ENCODE peak calls at places on chromosome 14, in nine cellular contexts. I, S, Y, C, F, U, Q, R and V are unnamed samples.

GRCh38 chr14:74963705-74964271 is 8.4 kb upstream of the PGF start:
- DNase-seq in I (no peak), S (no peak), Y (no peak), C (no peak), F (no peak), U (no peak), Q (no peak), R (no peak), V (peak)

GRCh38 chr14:31457665-31458659 is 656 bp upstream of the DTD2 start:
- DNase-seq in I (peak), S (no peak), Y (peak), C (no peak), F (no peak), U (no peak), Q (no peak), R (no peak), V (no peak)

GRCh38 chr14:68951051-68951797 is 27.9 kb downstream of the ACTN1 start:
- DNase-seq in I (peak), S (peak), Y (no peak), C (peak), F (peak), U (no peak), Q (peak), R (peak), V (peak)

GRCh38 chr14:57845802-57846531 is 19.9 kb downstream of the SLC35F4 start:
- DNase-seq in I (no peak), S (no peak), Y (no peak), C (no peak), F (no peak), U (no peak), Q (no peak), R (no peak), V (no peak)

GRCh38 chr14:47278233-47278842 is 397.1 kb downstream of the MDGA2 start:
- DNase-seq in I (peak), S (peak), Y (peak), C (no peak), F (no peak), U (no peak), Q (peak), R (no peak), V (no peak)

GRCh38 chr14:106837870-106838269 is 1311.5 kb downstream of the TMEM121 start:
- DNase-seq in I (no peak), S (no peak), Y (no peak), C (no peak), F (no peak), U (no peak), Q (no peak), R (no peak), V (no peak)

GRCh38 chr14:68539311-68539737 is 253.5 kb downstream of the ZFP36L1 start:
- DNase-seq in I (no peak), S (no peak), Y (no peak), C (no peak), F (no peak), U (no peak), Q (no peak), R (no peak), V (no peak)

GRCh38 chr14:68819260-68819691 is 26.4 kb upstream of the ZFP36L1 start:
- DNase-seq in I (peak), S (peak), Y (no peak), C (peak), F (no peak), U (no peak), Q (no peak), R (peak), V (peak)

GRCh38 chr14:62957562-62957961 is 87.7 kb downstream of the KCNH5 start:
- DNase-seq in I (no peak), S (no peak), Y (no peak), C (no peak), F (no peak), U (no peak), Q (no peak), R (no peak), V (no peak)

GRCh38 chr14:100621806-100622205 is 34.6 kb upstream of the BEGAIN start:
- DNase-seq in I (peak), S (peak), Y (no peak), C (no peak), F (peak), U (no peak), Q (no peak), R (no peak), V (peak)

GRCh38 chr14:71498151-71498734 is 434.0 kb upstream of the RGS6 start:
- DNase-seq in I (no peak), S (no peak), Y (no peak), C (no peak), F (no peak), U (no peak), Q (no peak), R (no peak), V (no peak)

GRCh38 chr14:64806862-64807495 is 72.7 kb downstream of the SPTB start:
- DNase-seq in I (no peak), S (no peak), Y (no peak), C (no peak), F (no peak), U (no peak), Q (no peak), R (no peak), V (peak)

GRCh38 chr14:28751467-28752058 is 15.0 kb upstream of the FOXG1 start:
- DNase-seq in I (peak), S (no peak), Y (peak), C (no peak), F (no peak), U (peak), Q (no peak), R (no peak), V (no peak)

GRCh38 chr14:75389679-75390078 is 38.1 kb upstream of the JDP2 start:
- DNase-seq in I (no peak), S (no peak), Y (no peak), C (no peak), F (no peak), U (no peak), Q (no peak), R (no peak), V (no peak)

GRCh38 chr14:72607386-72608125 is 286.3 kb downstream of the DPF3 start:
- DNase-seq in I (no peak), S (no peak), Y (no peak), C (no peak), F (no peak), U (no peak), Q (no peak), R (no peak), V (no peak)

GRCh38 chr14:71245659-71246361 is 338.6 kb downstream of the PCNX1 start:
- DNase-seq in I (no peak), S (no peak), Y (no peak), C (no peak), F (no peak), U (no peak), Q (no peak), R (no peak), V (no peak)

GRCh38 chr14:34580381-34580780 is 40.9 kb upstream of the EAPP start:
- DNase-seq in I (no peak), S (no peak), Y (no peak), C (no peak), F (peak), U (no peak), Q (no peak), R (peak), V (peak)

GRCh38 chr14:39469094-39469710 is 37.0 kb upstream of the FBXO33 start:
- DNase-seq in I (peak), S (peak), Y (peak), C (no peak), F (no peak), U (no peak), Q (no peak), R (no peak), V (no peak)

GRCh38 chr14:30078827-30079402 is 151.3 kb upstream of the PRKD1 start:
- DNase-seq in I (no peak), S (no peak), Y (no peak), C (no peak), F (no peak), U (no peak), Q (no peak), R (no peak), V (no peak)

GRCh38 chr14:51575225-51576111 is 76.2 kb upstream of the FRMD6 start:
- DNase-seq in I (no peak), S (no peak), Y (peak), C (no peak), F (no peak), U (no peak), Q (no peak), R (no peak), V (no peak)
- TF ChIP-seq EP300 in I (no peak), S (no peak), Y (no peak), C (no peak), F (no peak), U (no peak), Q (no peak), R (no peak), V (no peak)

GRCh38 chr14:73712071-73712506 is 2.1 kb downstream of the PNMA1 start:
- DNase-seq in I (no peak), S (no peak), Y (no peak), C (no peak), F (no peak), U (no peak), Q (no peak), R (no peak), V (no peak)

GRCh38 chr14:73710737-73711136 is 3.4 kb downstream of the PNMA1 start:
- DNase-seq in I (no peak), S (no peak), Y (no peak), C (no peak), F (no peak), U (no peak), Q (no peak), R (no peak), V (no peak)

GRCh38 chr14:73713804-73714655 is at the start of gene PNMA1:
- DNase-seq in I (peak), S (peak), Y (peak), C (peak), F (peak), U (no peak), Q (peak), R (peak), V (peak)

GRCh38 chr14:73713206-73713803 is 879 bp downstream of the PNMA1 start:
- DNase-seq in I (no peak), S (no peak), Y (no peak), C (no peak), F (no peak), U (no peak), Q (no peak), R (peak), V (no peak)

DNA sequence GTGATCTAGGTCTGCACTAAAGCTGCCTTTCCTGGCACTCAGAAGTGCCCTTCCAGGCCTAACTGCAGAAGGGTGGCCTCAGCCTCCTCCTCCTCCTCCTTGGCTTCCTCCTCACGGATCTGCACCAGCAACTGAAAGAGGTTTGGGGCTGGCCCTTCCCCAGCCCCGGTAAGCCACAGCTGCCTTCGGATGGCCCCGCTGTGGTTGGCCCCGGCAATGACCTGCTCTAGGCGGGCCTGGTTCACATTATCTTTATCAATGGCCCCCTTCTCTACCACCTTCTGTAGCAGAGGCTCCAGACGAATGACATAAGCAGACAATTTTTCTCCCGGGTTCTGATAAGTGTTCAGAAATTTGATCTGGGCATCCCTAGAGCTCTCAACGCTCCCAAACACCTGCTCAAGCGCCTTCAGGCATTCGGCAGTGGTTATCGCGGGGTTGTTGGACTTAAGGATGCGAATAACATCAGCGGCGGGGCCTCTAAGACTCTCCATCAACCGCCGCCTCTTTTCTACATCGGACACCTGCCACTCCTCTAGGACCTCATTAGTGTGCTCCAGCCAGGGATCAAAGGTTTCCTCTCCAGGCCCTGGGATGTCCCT is 1.5 kb downstream of the PNMA1 start:
- DNase-seq in I (no peak), S (no peak), Y (no peak), C (no peak), F (no peak), U (no peak), Q (no peak), R (peak), V (no peak)
- TF ChIP-seq EP300 in I (no peak), S (no peak), Y (no peak), C (no peak), F (no peak), U (no peak), Q (no peak), R (no peak), V (no peak)

GRCh38 chr14:55438066-55438683 is 2.2 kb downstream of the TBPL2 start:
- DNase-seq in I (peak), S (no peak), Y (peak), C (no peak), F (no peak), U (no peak), Q (peak), R (no peak), V (no peak)
- TF ChIP-seq EP300 in I (no peak), S (no peak), Y (no peak), C (no peak), F (no peak), U (no peak), Q (no peak), R (no peak), V (no peak)

GRCh38 chr14:36738269-36738668 is 76.6 kb downstream of the PAX9 start:
- DNase-seq in I (no peak), S (no peak), Y (no peak), C (no peak), F (no peak), U (no peak), Q (no peak), R (no peak), V (no peak)
- TF ChIP-seq EP300 in I (no peak), S (no peak), Y (no peak), C (no peak), F (no peak), U (no peak), Q (no peak), R (no peak), V (no peak)

GRCh38 chr14:96204151-96205058 is at the start of gene BDKRB2:
- DNase-seq in I (peak), S (peak), Y (peak), C (peak), F (peak), U (no peak), Q (peak), R (peak), V (peak)
- TF ChIP-seq EP300 in I (peak), S (no peak), Y (no peak), C (no peak), F (no peak), U (no peak), Q (peak), R (no peak), V (peak)

GRCh38 chr14:54805080-54805479 is 97.5 kb downstream of the GCH1 start:
- DNase-seq in I (no peak), S (no peak), Y (no peak), C (no peak), F (no peak), U (no peak), Q (no peak), R (no peak), V (no peak)

GRCh38 chr14:54807428-54807827 is 95.2 kb downstream of the GCH1 start:
- DNase-seq in I (no peak), S (no peak), Y (no peak), C (no peak), F (no peak), U (no peak), Q (no peak), R (peak), V (no peak)

GRCh38 chr14:54807881-54808280 is 94.7 kb downstream of the GCH1 start:
- DNase-seq in I (no peak), S (no peak), Y (no peak), C (no peak), F (no peak), U (no peak), Q (no peak), R (no peak), V (no peak)

GRCh38 chr14:54805521-54806322 is 96.9 kb downstream of the GCH1 start:
- DNase-seq in I (peak), S (peak), Y (peak), C (peak), F (peak), U (peak), Q (peak), R (peak), V (peak)

DNA sequence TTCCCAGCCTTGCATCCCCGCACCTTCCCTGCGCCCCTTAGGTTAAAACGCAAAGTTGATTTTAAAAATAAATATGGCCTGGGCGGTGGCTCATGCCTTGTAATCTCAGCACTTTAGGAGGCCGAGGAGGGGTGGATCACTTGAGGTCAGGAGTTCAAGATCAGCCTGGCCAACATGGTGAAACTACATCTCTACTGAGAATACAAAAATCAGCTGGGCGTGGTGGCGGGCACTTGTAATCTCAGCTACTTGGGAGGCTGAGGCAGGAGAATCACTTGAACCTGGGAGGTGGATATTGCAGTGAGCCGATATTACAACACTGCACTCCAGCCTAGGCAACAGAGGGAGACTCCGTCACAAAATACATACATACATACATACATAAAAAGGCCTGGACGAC is 96.0 kb downstream of the GCH1 start:
- DNase-seq in I (no peak), S (no peak), Y (no peak), C (no peak), F (no peak), U (no peak), Q (no peak), R (no peak), V (no peak)
- TF ChIP-seq EP300 in I (no peak), S (no peak), Y (no peak), C (no peak), F (no peak), U (no peak), Q (no peak), R (no peak), V (no peak)

GRCh38 chr14:22482782-22483553 is 106.1 kb downstream of the DAD1 start:
- DNase-seq in I (no peak), S (no peak), Y (no peak), C (no peak), F (no peak), U (no peak), Q (no peak), R (no peak), V (no peak)

GRCh38 chr14:22485178-22485577 is 103.8 kb downstream of the DAD1 start:
- DNase-seq in I (no peak), S (no peak), Y (no peak), C (no peak), F (no peak), U (no peak), Q (no peak), R (no peak), V (no peak)

GRCh38 chr14:22484638-22485037 is 104.4 kb downstream of the DAD1 start:
- DNase-seq in I (no peak), S (no peak), Y (no peak), C (no peak), F (no peak), U (no peak), Q (no peak), R (no peak), V (no peak)

GRCh38 chr14:22482085-22482694 is 106.8 kb downstream of the DAD1 start:
- DNase-seq in I (no peak), S (no peak), Y (no peak), C (no peak), F (no peak), U (no peak), Q (no peak), R (no peak), V (no peak)

DNA sequence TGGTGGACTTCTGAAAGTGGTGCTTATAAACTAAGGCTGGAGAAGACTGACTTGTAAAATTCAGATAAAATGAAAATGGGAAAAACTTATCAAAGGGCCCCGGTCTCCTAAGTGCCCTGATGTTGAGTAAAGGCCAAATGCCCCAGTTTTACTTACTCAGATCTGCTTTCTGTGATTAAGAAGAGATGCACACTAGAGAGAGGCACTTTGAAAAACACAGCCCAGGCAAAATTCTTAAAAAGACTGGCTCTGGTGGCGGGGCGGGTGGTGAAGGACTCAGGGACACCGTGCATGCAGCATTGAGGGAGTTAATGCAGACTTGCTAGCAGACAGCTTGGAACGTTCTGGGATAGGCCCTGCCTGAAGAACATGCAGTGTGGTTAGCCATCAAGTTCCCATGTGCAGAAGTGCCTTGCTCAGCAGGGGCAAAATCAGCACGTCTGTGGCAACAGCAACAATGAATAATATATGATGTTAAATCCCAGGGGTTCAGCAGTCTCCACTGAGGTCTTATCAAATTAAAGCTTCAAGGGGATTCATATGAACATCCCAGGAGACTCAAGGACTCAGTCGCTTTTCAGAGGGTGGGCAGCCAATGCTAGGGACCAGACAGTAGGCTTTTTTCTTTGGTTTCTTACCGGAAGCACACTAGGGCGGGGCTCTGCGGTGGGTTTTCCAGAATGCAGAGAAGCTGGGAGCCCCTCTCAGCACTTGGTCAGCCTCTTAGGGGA is 105.0 kb downstream of the DAD1 start:
- DNase-seq in I (no peak), S (no peak), Y (no peak), C (no peak), F (no peak), U (no peak), Q (no peak), R (no peak), V (no peak)
- TF ChIP-seq EP300 in I (no peak), S (no peak), Y (no peak), C (no peak), F (no peak), U (no peak), Q (no peak), R (no peak), V (no peak)

DNA sequence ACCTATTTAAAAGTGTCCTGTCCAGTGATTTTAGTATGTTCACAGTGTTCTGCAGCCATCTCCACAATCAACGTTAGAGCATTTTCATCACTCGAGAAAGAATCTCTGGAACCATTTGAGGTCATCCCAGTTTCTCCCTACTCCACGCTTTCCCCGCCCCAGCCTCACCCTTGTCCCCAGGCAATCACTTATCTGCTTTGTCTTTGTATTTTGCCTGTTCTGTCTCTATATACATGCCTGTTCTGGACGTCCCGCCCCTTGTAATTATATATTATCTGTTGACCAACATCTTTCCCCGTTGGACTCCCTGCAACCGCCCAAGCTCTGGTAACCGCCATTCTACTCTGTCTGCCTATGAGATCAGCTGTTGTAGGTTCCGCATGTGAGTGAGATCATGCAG is 21.5 kb upstream of the ASPG start:
- DNase-seq in I (no peak), S (no peak), Y (no peak), C (no peak), F (no peak), U (no peak), Q (no peak), R (no peak), V (no peak)
- TF ChIP-seq EP300 in I (no peak), S (no peak), Y (no peak), C (no peak), F (no peak), U (no peak), Q (no peak), R (no peak), V (no peak)

GRCh38 chr14:50012644-50013043 is 103.7 kb downstream of the VCPKMT start:
- DNase-seq in I (no peak), S (no peak), Y (no peak), C (no peak), F (no peak), U (no peak), Q (no peak), R (no peak), V (no peak)

GRCh38 chr14:50008562-50009355 is 107.6 kb downstream of the VCPKMT start:
- DNase-seq in I (peak), S (no peak), Y (no peak), C (no peak), F (no peak), U (no peak), Q (no peak), R (no peak), V (peak)

GRCh38 chr14:50013198-50013918 is 103.0 kb downstream of the VCPKMT start:
- DNase-seq in I (no peak), S (no peak), Y (peak), C (no peak), F (no peak), U (no peak), Q (no peak), R (no peak), V (no peak)

GRCh38 chr14:50011242-50011641 is 105.1 kb downstream of the VCPKMT start:
- DNase-seq in I (no peak), S (no peak), Y (no peak), C (no peak), F (no peak), U (no peak), Q (no peak), R (no peak), V (no peak)

GRCh38 chr14:50010752-50011151 is 105.6 kb downstream of the VCPKMT start:
- DNase-seq in I (no peak), S (no peak), Y (no peak), C (no peak), F (no peak), U (no peak), Q (no peak), R (no peak), V (no peak)
- TF ChIP-seq EP300 in I (no peak), S (no peak), Y (no peak), C (no peak), F (no peak), U (no peak), Q (no peak), R (no peak), V (no peak)